ENCODE peak calls at places on chromosomes 1 and 21, in nine cellular contexts. U is GM12891, M is transverse colon, Q is NB4, T is tibial nerve, H is suprapubic skin, V is esophagus squamous epithelium, R is IMR-90, Y is adrenal gland. L is an unnamed sample.

GRCh38 chr1:11044849-11045427 is 2.1 kb downstream of the MASP2 start:
- DNase-seq in U (no peak), V (no peak), R (no peak), H (no peak), T (no peak), M (no peak), Y (no peak), Q (no peak), L (peak)

GRCh38 chr1:94247146-94248094 is 10.0 kb upstream of the ARHGAP29 start:
- DNase-seq in Q (peak), V (no peak), Y (peak), H (peak), R (peak), M (peak), T (peak), U (peak), L (peak)

GRCh38 chr21:16193758-16194606 is 464.2 kb downstream of the USP25 start:
- DNase-seq in T (peak), Y (peak), V (no peak), H (peak), R (peak), M (peak), U (no peak), Q (peak), L (no peak)

GRCh38 chr1:155044812-155045690 is 6.1 kb upstream of the ADAM15 start:
- DNase-seq in M (peak), Y (peak), H (no peak), R (peak), Q (peak), T (peak), V (no peak), U (no peak), L (peak)

GRCh38 chr1:239896569-239896968 is 195.1 kb upstream of the FMN2 start:
- DNase-seq in U (no peak), Y (no peak), V (no peak), M (no peak), R (no peak), Q (no peak), H (no peak), T (no peak), L (no peak)

GRCh38 chr1:6331543-6332246 is 61.9 kb downstream of the ACOT7 start:
- DNase-seq in U (no peak), T (no peak), R (no peak), H (no peak), Q (no peak), V (no peak), Y (no peak), M (peak), L (no peak)

GRCh38 chr1:90175490-90176157 is 180.7 kb downstream of the ZNF326 start:
- DNase-seq in Q (peak), H (no peak), R (no peak), M (no peak), V (no peak), T (no peak), Y (no peak), U (no peak), L (no peak)

GRCh38 chr1:1914101-1914811 is 804 bp upstream of the CALML6 start:
- DNase-seq in Q (no peak), V (no peak), U (no peak), H (no peak), M (peak), T (no peak), R (no peak), Y (peak), L (no peak)

GRCh38 chr1:178434360-178434759 is 62.4 kb downstream of the CLEC20A start:
- DNase-seq in M (no peak), R (peak), H (no peak), T (no peak), V (no peak), Y (no peak), Q (no peak), U (no peak), L (no peak)

GRCh38 chr1:166170726-166171125 is 3.9 kb upstream of the FAM78B start:
- DNase-seq in T (no peak), U (no peak), Q (no peak), R (no peak), Y (no peak), M (no peak), H (no peak), V (no peak), L (no peak)
- TF ChIP-seq POLR2A in T (no peak), U (no peak), Q (no peak), R (no peak), Y (no peak), M (no peak), H (no peak), V (no peak), L (no peak)

GRCh38 chr21:33264561-33264960 is 1.6 kb upstream of the IL10RB start:
- DNase-seq in R (no peak), U (no peak), H (no peak), Y (no peak), V (no peak), Q (no peak), T (no peak), M (no peak), L (no peak)
- TF ChIP-seq POLR2A in R (no peak), U (no peak), H (no peak), Y (no peak), V (no peak), Q (no peak), T (no peak), M (no peak), L (no peak)

DNA sequence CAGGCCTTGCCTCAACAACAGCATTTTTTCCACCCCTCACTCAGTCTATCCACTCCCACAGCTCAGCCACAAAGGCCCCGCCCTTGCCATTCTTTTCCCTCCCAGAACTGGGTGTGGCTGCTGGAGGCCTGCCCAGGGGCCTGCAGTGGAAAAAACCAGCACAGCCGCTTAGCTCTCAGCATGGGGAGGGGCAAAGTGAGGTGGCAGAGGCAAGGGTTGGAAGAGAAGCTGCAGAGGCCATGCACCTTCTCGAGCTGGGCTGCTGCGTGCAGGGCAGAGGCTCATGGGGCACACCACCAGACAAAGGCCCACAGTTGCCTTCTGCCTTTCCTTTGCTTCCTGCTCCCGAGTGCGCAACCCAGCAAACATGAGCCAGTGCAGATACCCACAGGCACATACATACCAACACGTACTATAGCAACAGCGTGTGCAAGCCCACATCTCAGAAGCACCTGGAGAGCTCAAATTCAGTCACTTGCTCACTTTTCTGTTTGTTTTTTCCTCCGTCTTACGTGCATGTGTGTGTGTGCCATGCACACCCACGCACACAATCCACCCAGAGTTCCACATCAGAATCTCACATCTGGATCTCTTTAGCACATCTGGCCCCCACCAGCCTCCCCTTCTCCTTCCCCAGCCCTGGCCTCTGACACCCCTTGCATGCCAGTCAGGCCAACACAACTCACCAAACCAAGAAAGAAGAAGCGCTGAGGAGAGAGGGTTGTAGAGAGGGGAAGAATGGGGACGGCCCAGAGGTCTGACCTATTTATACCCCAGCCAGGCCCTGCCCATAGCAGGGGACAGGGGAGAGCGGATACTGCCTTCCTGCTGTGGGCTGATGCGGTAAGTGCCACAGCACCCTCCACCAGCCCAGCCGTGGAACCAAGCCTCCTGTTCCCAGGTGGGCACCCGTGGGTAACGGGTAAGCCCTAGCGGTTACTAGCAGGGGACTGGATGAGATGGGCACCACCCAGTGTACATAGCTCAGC is at the start of gene S100A4:
- DNase-seq in Q (peak), V (peak), U (peak), R (peak), T (peak), H (peak), Y (peak), M (peak), L (peak)
- TF ChIP-seq POLR2A in Q (peak), V (no peak), U (no peak), R (no peak), T (peak), H (peak), Y (peak), M (peak), L (no peak)

GRCh38 chr1:55214214-55214902 is 806 bp downstream of the USP24 start:
- DNase-seq in Y (peak), H (no peak), V (no peak), R (no peak), T (peak), M (peak), U (peak), Q (peak), L (peak)

GRCh38 chr1:55213885-55214213 is 1.3 kb downstream of the USP24 start:
- DNase-seq in H (no peak), V (no peak), Y (peak), R (no peak), Q (no peak), T (no peak), U (no peak), M (no peak), L (no peak)

GRCh38 chr1:55216078-55216477 is 914 bp upstream of the USP24 start:
- DNase-seq in U (no peak), V (no peak), Y (no peak), T (no peak), M (no peak), R (no peak), H (no peak), Q (no peak), L (no peak)

GRCh38 chr1:55214903-55215193 is 316 bp downstream of the USP24 start:
- DNase-seq in Q (peak), H (no peak), M (peak), T (no peak), V (no peak), U (no peak), R (peak), Y (peak), L (peak)

GRCh38 chr1:55215194-55216021 is at the start of gene USP24:
- DNase-seq in Q (peak), T (peak), H (peak), V (peak), M (peak), R (peak), U (peak), Y (peak), L (peak)
- TF ChIP-seq POLR2A in Q (peak), T (peak), H (peak), V (no peak), M (peak), R (peak), U (peak), Y (peak), L (peak)

DNA sequence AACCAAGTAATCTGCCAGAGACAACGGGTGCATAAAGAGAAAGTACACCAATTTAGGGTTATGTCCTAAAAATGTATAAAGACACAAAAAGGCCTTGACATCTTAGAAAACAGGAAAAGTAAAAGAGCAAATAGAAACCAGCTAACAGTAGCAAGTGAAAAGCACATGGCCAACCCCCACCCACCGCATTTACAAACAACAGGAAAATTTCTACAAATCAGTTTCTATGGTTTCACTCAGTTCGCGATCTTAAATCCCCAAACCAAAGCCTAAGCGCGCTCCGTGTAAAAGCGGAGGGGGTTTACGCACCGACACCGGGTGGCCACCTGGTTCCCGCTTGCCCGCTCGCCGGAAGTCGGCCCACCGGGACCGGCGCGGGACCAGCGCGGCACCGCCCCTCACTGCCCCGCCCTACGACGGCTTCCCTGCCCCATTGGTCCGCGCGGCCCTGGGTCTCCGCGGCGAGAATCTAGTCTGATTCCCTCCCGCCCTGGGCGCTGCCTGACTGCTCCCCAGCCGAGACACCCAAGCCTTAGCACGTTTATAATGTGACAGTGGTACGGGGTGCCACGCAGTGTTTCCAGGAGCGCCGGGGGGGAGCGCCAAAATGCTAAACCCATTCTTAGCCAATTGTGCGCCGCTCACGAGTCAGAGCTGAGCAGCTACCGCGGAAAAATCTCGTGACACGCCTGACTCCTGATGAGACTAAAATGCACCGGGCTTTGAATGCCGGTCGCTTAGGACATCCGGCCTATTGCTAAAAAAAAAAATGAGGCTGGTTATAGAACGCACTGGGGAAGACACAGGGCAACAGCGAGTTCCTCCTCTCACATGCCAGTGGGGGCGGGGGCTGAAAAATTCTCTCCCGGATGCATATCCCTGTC is at the start of gene GART:
- DNase-seq in Q (peak), R (peak), H (peak), Y (peak), V (peak), U (peak), T (peak), M (peak), L (peak)
- TF ChIP-seq POLR2A in Q (peak), R (peak), H (peak), Y (peak), V (no peak), U (peak), T (peak), M (no peak), L (no peak)

DNA sequence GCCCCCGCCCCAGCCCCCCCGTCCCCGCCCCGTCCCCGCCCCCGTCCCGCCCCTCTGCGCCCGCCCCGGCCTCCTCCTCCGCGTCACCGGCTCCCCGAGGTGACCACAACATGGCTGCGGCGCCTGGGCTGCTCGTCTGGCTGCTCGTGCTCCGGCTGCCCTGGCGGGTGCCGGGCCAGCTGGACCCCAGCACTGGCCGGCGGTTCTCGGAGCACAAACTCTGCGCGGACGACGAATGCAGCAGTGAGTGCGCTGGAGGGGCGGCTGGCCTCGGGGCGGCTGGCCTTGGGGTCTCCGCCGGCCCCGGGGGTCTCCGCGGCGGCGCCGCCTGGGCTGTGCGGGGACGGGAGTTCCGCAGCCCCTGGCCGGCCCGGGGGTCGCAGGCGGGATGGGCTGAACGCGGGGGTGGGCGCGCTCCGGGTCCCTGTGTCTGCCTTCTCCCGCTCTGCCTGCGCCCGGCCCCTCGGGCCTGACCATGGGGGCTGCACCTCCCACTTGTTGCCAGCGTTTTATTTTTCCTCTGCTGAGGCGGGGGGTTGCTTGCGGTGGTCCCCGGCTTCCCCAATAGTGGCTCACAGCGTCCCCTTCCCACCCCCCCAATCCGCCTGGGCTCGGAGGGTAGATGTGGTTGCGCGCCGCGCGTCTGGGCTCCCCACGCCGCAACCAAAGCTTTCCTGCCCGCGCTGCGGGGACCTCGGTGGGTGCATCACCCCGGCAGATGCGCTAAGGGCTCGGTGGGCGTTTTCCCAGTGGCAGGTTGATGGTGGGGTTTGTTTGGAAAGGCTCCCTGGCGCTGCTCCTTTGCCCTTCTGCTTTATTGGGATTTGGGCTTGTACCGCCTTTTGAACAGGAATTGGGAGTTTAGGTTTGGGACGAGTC is at the start of gene MIA3:
- DNase-seq in H (peak), Q (peak), T (peak), U (peak), R (peak), V (peak), M (peak), Y (peak), L (peak)
- TF ChIP-seq POLR2A in H (peak), Q (peak), T (peak), U (peak), R (peak), V (no peak), M (no peak), Y (no peak), L (no peak)

GRCh38 chr1:20633190-20634064 is at the start of gene PINK1:
- DNase-seq in R (peak), H (peak), V (no peak), Y (peak), T (peak), Q (peak), M (peak), U (peak), L (peak)
- TF ChIP-seq POLR2A in R (peak), H (peak), V (no peak), Y (peak), T (peak), Q (peak), M (peak), U (no peak), L (no peak)

GRCh38 chr1:160096491-160097116 is 1.8 kb downstream of the IGSF8 start:
- DNase-seq in Y (no peak), Q (peak), M (no peak), V (no peak), U (no peak), H (no peak), R (peak), T (no peak), L (peak)

GRCh38 chr1:160099716-160100375 is 1.4 kb upstream of the IGSF8 start:
- DNase-seq in T (no peak), M (no peak), R (no peak), H (no peak), Q (no peak), U (no peak), Y (no peak), V (no peak), L (no peak)

GRCh38 chr1:160098852-160099647 is 631 bp upstream of the IGSF8 start:
- DNase-seq in M (peak), Y (peak), U (peak), Q (peak), R (peak), H (peak), T (peak), V (peak), L (peak)

GRCh38 chr1:160097196-160097910 is 1.1 kb downstream of the IGSF8 start:
- DNase-seq in U (no peak), Q (peak), T (no peak), V (no peak), R (no peak), M (no peak), H (no peak), Y (no peak), L (no peak)

DNA sequence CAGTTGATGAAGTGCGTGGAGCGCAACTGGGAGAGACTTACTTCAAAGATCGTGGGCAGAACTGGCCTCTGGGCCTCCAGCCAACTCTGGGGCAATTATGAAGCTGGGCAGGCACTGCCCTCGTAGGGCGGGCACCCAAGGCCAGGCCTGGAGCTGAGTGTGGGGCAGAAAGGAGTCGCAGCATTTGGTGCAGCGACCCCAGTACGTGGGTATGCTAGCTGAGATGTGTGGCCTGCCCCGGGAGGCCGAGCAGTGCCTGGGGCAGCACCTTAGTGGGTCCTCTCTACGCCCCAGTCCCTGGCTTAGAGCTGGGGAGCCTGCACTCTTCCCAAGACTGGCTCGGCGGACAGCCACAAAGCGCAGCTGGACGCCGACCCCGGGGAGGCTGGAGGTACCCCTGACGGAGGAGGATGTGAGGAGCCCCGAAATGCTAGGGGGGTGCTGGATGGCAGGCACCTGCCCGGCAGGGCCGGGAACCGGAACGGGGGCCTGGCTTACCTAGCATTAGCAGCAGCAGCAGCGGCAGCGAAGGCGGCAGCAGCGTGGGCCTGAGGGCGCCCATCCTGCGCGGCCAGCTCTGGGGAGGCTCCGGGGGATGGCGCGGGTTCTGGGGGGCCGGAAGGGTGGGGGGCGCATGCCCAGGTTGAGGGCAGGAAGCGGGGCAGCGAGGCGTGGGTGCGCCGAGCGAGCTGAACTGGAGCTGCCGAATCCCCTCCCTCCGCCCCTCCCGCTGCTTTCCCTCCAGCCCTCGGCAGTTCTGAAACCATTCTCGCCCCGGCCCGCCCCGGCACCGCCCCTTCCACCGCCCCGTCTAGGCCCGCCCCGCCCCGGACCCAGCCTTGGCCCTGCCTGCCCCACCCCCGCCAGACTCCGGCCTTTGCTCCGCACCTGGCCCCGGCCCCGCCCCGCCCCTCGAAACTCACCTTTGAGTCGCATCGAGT is at the start of gene IGSF8:
- DNase-seq in T (peak), Q (peak), H (peak), V (peak), M (peak), U (peak), R (peak), Y (peak), L (peak)
- TF ChIP-seq POLR2A in T (peak), Q (peak), H (no peak), V (no peak), M (peak), U (no peak), R (no peak), Y (peak), L (no peak)

GRCh38 chr21:42423197-42423675 is 19.5 kb downstream of the UBASH3A start:
- DNase-seq in H (no peak), T (no peak), R (no peak), U (no peak), M (peak), Q (peak), Y (no peak), V (no peak), L (peak)
- TF ChIP-seq POLR2A in H (no peak), T (no peak), R (no peak), U (no peak), M (no peak), Q (no peak), Y (no peak), V (no peak), L (no peak)